ENCODE peak calls at places on chromosomes 7 and 10, in four cellular contexts. G is endothelial cell of umbilical vein, W is fibroblast of lung, A is HCT116. N is an unnamed sample. For H3K36me3, the result is how much of the 10 kb centered on the place peaks cover.

GRCh38 chr10:38054361-38054797 is 39.8 kb upstream of the ZNF37A start:
- DNase-seq in G (no peak), W (peak), A (no peak), N (no peak)

GRCh38 chr10:22911889-22912762 is 15.7 kb upstream of the ARMC3 start:
- DNase-seq in G (peak), W (peak), A (no peak), N (no peak)

GRCh38 chr10:91804126-91804510 is 5.9 kb downstream of the TNKS2 start:
- DNase-seq in G (no peak), W (no peak), A (no peak), N (no peak)

GRCh38 chr10:23344251-23344841 is at the start of gene C10orf67:
- DNase-seq in G (no peak), W (peak), A (no peak), N (peak)

GRCh38 chr10:97490592-97490991 is 7.6 kb downstream of the MMS19 start:
- DNase-seq in G (peak), W (no peak), A (no peak), N (no peak)

GRCh38 chr7:4960363-4960762 is 1.4 kb upstream of the MMD2 start:
- DNase-seq in G (no peak), W (no peak), A (no peak), N (no peak)

GRCh38 chr10:133087679-133088523 is at the start of gene ADGRA1:
- DNase-seq in G (no peak), W (no peak), A (no peak), N (no peak)

GRCh38 chr7:148622887-148623585 is 32.5 kb downstream of the C7orf33 start:
- DNase-seq in G (no peak), W (peak), A (no peak), N (no peak)

GRCh38 chr10:46552526-46553237 is 3.8 kb downstream of the GPRIN2 start:
- DNase-seq in G (no peak), W (no peak), A (no peak), N (no peak)

GRCh38 chr7:90165724-90166123 is 11.5 kb downstream of the STEAP1 start:
- DNase-seq in G (no peak), W (no peak), A (no peak), N (no peak)

GRCh38 chr10:65017523-65017922 is 1496.3 kb downstream of the REEP3 start:
- DNase-seq in G (no peak), W (no peak), A (no peak), N (no peak)

GRCh38 chr10:122861724-122862161 is 16.1 kb upstream of the CUZD1 start:
- DNase-seq in G (peak), W (peak), A (no peak), N (peak)

GRCh38 chr10:51524041-51524440 is 175.4 kb downstream of the CSTF2T start:
- DNase-seq in G (no peak), W (peak), A (no peak), N (peak)

GRCh38 chr7:47485640-47486435 is 96.1 kb downstream of the TNS3 start:
- DNase-seq in G (no peak), W (peak), A (no peak), N (peak)

GRCh38 chr10:123583639-123584418 is 82.3 kb upstream of the GPR26 start:
- DNase-seq in G (peak), W (peak), A (peak), N (peak)

GRCh38 chr7:156949541-156950380 is at the start of gene NOM1:
- DNase-seq in G (peak), W (peak), A (peak), N (peak)

GRCh38 chr10:63521389-63522128 is at the start of gene REEP3:
- DNase-seq in G (peak), W (peak), A (no peak), N (peak)

GRCh38 chr7:132318338-132319318 is 257.6 kb downstream of the PLXNA4 start:
- DNase-seq in G (peak), W (peak), A (peak), N (peak)

GRCh38 chr7:151232272-151233110 is at the start of gene CHPF2:
- DNase-seq in G (peak), W (peak), A (peak), N (peak)

GRCh38 chr7:46192191-46192590 is 271.1 kb upstream of the IGFBP3 start:
- DNase-seq in G (no peak), W (no peak), A (no peak), N (no peak)

GRCh38 chr10:80487791-80488538 is 33.9 kb downstream of the TSPAN14 start:
- DNase-seq in G (no peak), W (no peak), A (no peak), N (no peak)

GRCh38 chr7:1318661-1319060 is 86.0 kb downstream of the UNCX start:
- DNase-seq in G (no peak), W (no peak), A (no peak), N (no peak)

GRCh38 chr10:95508730-95509129 is 52.4 kb downstream of the SORBS1 start:
- DNase-seq in G (peak), W (no peak), A (no peak), N (no peak)

GRCh38 chr10:50623299-50624153 is at the start of gene SGMS1:
- DNase-seq in G (peak), W (peak), A (peak), N (peak)

GRCh38 chr7:149495785-149496641 is 1.6 kb downstream of the ZNF746 start:
- DNase-seq in G (peak), W (peak), A (no peak), N (peak)

GRCh38 chr7:157269341-157270059 is 67.3 kb upstream of the DNAJB6 start:
- DNase-seq in G (no peak), W (no peak), A (no peak), N (no peak)

GRCh38 chr7:142301923-142302550 is 44.2 kb upstream of the PRSS58 start:
- DNase-seq in G (no peak), W (no peak), A (peak), N (peak)

GRCh38 chr10:49322371-49323170 is 23.6 kb downstream of the C10orf71 start:
- DNase-seq in G (no peak), W (no peak), A (no peak), N (no peak)

GRCh38 chr7:133550145-133550544 is 297.3 kb downstream of the EXOC4 start:
- DNase-seq in G (no peak), W (no peak), A (no peak), N (no peak)

GRCh38 chr10:133520193-133520738 is 6.9 kb upstream of the CYP2E1 start:
- DNase-seq in G (peak), W (peak), A (peak), N (peak)

GRCh38 chr7:113026941-113027340 is 59.7 kb downstream of the GPR85 start:
- DNase-seq in G (no peak), W (no peak), A (no peak), N (no peak)

GRCh38 chr7:43621729-43622448 is 39.0 kb downstream of the STK17A start:
- DNase-seq in G (peak), W (no peak), A (no peak), N (no peak)

GRCh38 chr7:27164381-27165088 is 802 bp downstream of the HOXA9 start:
- DNase-seq in G (no peak), W (no peak), A (no peak), N (peak)

GRCh38 chr7:42237162-42237821 is at the start of gene GLI3:
- DNase-seq in G (peak), W (peak), A (no peak), N (peak)

GRCh38 chr10:47383254-47384147 is 592 bp downstream of the ZNF488 start:
- DNase-seq in G (no peak), W (no peak), A (no peak), N (no peak)

GRCh38 chr10:112348759-112349158 is 25.2 kb upstream of the ACSL5 start:
- DNase-seq in G (no peak), W (no peak), A (no peak), N (no peak)

GRCh38 chr7:47336178-47337020 is 245.5 kb downstream of the TNS3 start:
- DNase-seq in G (no peak), W (peak), A (no peak), N (no peak)

GRCh38 chr10:106185991-106186390 is 978.5 kb downstream of the SORCS1 start:
- DNase-seq in G (no peak), W (peak), A (no peak), N (no peak)

GRCh38 chr10:20891338-20891714 is 5.8 kb downstream of the NEBL start:
- DNase-seq in G (no peak), W (peak), A (no peak), N (no peak)

GRCh38 chr7:80634505-80634904 is 3.9 kb upstream of the CD36 start:
- DNase-seq in G (peak), W (peak), A (no peak), N (peak)

GRCh38 chr10:110296966-110297365 is 7.8 kb downstream of the SMNDC1 start:
- DNase-seq in G (no peak), W (no peak), A (no peak), N (no peak)

GRCh38 chr10:110304780-110305421 is at the start of gene SMNDC1:
- DNase-seq in G (peak), W (peak), A (peak), N (peak)

GRCh38 chr10:110304394-110304779 is 333 bp downstream of the SMNDC1 start:
- DNase-seq in G (no peak), W (no peak), A (no peak), N (no peak)

GRCh38 chr10:110303681-110304080 is 1.0 kb downstream of the SMNDC1 start:
- DNase-seq in G (peak), W (no peak), A (no peak), N (no peak)

GRCh38 chr10:110300486-110300986 is 4.2 kb downstream of the SMNDC1 start:
- DNase-seq in G (no peak), W (no peak), A (no peak), N (no peak)
- H3K36me3 ChIP-seq in G (under half), W (under half), A (half or more), N (half or more)

DNA sequence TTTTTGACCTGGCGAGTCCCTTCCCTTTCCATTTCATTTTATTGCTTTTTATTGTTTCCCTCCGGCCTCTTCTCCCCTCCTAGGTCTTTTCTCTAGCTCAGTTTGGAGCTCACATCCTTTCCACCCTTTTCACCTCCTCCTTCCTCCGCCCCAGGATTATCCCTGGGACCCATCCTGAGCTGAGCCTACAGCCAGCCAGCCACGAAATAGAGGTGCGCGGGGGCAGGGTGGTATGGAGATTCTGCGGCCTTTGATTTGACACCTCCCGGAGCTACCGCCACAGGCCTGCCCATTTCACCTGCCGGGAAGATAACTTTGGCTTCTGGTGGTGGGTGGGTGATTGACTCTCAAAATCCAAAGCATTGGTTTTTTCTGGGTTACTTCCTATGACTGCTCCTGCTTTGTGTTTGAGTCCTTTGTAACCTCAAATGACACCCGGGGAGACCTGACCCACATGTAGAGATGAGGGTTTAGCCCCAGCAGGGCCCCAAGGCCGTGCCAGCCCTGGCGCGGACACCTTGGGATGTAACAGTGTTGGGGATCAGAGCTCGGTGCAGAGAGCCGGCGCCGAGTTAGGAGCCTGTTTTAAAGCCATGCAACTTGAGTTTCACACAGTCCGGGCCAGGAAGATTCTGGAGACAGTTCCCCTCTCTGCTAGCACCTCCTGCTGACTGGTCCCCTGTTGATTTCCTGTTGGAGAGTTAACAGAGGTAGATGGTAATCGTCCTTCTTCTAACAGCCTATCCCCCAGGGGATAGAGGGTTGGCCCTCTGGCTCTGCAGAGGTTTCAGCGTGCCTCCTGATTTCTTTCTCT is 1.5 kb downstream of the DUSP5 start:
- DNase-seq in G (peak), W (peak), A (no peak), N (peak)
- TF ChIP-seq EZH2 in G (no peak), W (no peak), A (no peak), N (no peak)

GRCh38 chr10:79207096-79207357 is 138.3 kb downstream of the ZMIZ1 start:
- DNase-seq in G (no peak), W (no peak), A (no peak), N (no peak)

GRCh38 chr10:79203833-79204232 is 135.1 kb downstream of the ZMIZ1 start:
- DNase-seq in G (no peak), W (no peak), A (no peak), N (no peak)

GRCh38 chr10:79208251-79208983 is 138.9 kb upstream of the PPIF start:
- DNase-seq in G (no peak), W (no peak), A (no peak), N (no peak)

GRCh38 chr10:79207726-79208125 is 139.0 kb downstream of the ZMIZ1 start:
- DNase-seq in G (no peak), W (no peak), A (no peak), N (no peak)

DNA sequence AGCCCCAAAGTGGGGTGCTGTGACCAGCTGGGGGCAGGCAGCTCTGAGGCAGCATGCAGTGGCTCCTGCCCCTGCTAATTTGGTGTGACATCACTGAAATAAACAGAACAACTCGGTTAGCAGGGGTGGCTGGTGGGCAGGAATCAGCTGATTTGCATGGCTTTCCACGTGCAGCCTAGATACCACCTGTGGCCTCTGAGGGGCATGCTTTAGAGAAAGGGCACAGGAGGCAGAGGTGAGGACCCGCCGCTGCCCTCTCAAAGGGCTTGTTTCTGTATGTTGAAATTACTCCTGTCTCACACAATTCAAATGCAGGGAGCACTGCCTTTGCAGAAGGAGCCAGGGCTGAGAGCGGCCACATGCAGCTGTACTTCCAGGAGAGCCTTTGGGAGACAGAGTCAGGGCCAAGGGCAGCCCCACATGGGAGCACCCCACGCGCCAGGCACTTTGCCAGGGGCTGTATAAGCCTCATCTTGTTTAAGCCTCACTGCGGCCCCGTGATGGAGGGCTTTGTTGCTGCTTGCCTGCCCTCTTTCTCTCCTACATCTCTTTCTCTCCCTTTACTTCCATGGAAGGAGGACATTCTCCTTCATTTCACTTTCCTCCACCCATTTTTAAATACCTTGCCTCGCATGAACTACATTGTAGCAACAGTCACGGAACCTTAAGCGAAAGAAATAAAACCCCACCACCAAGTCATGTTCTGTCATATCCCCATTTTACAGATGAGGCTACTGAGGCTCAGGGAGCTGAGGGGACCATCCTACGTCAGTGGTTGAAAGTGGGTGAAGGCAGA is 137.7 kb downstream of the ZMIZ1 start:
- DNase-seq in G (no peak), W (no peak), A (no peak), N (no peak)
- H3K36me3 ChIP-seq in G (under half), W (under half), A (under half), N (under half)

GRCh38 chr10:126087274-126087673 is 190.9 kb downstream of the FANK1 start:
- DNase-seq in G (no peak), W (no peak), A (no peak), N (no peak)
- TF ChIP-seq EZH2 in G (no peak), W (no peak), A (no peak), N (no peak)

DNA sequence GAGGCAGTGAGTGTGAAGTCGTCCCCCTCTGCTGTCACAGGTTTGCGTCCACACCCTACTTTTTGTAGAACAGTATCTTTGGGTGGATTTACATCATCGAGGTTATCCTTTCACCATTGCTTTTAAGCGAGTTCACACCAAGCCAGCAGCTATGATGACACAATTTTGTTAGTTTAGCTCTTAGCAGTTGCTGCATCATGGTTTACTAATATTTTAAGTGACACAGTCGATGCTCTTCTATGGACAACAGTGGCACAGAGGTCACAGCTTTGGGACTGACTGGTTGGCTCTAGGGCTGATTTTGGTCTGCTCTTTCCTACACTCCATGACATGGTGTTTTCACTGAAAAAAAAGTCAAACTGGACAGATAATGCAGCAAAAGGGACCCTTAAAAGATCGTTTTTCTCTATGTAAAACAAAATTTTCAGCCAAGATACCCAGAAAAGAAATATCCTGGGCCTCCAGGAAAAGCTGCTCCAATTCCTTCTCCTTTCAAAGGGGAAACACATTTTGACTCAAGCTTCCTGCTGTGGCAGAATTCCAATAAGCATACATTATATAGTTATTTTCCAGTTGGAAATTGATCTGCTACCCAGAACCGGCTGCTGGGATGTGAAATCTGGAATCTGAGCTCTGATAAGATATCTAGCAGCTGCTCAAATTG is 114.3 kb downstream of the SMURF1 start:
- DNase-seq in G (peak), W (no peak), A (no peak), N (peak)
- H3K36me3 ChIP-seq in G (under half), W (under half), A (under half), N (half or more)

DNA sequence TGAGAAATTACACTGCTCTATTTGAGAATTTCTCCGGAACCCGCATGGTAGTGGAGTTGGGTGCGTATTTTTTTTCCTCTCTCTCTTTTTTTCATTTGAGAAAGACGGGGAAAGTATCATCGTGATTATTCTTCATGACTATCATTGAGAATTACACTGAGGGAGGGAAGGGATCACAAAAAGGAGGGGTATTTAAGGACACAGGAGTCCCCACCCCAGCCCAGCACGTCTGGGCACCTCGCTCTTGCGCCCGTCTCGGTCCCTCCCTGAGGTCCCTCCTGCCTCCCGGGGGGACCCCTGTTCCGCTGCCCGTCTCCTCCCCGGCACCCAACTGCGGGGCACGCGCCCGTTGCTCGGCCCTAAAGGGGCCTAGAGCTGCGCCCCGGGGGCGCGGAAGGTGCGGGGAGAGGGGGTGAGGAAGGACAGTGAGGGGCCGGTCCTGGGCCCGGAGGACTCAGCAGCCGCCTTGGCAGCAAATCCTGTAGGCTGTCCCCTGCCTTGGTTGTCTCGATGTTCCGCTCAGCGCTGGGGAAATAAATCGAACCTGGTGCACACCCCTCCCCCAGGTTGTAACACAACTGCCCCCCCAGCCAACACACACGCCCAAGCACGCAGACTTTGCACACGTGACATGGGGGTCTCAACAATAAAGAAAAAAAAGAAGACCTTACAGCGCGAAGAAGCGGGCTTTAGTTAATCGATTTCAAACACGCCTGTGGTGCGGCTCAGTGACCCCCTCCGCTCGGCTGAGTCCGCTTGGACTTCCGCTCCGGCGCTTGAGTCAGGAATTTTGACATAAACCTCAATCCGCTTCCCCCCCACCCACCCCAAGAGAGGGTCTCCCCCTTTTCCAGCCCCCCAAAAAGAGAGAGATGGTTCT is 18.6 kb upstream of the GATA3 start:
- DNase-seq in G (no peak), W (no peak), A (no peak), N (no peak)
- TF ChIP-seq EZH2 in G (no peak), W (peak), A (no peak), N (no peak)

N was measured in PC-3.